ENCODE peak calls at places on chromosomes 13 and 19, in six cellular contexts. One of them, this sample, is unnamed.
A peak's percentile ranks its signal among the peaks of the same experiment; 100 is the strongest.

GRCh38 chr19:42697884-42698283 is 42.4 kb downstream of the PSG3 start:
- DNase-seq in pancreas: no peak
- DNase-seq in AG10803: no peak
- DNase-seq in CD8-positive, alpha-beta T cell: no peak
- DNase-seq in stimulated activated CD4-positive, alpha-beta T cell treated with anti-CD3 and anti-CD28 coated beads, Interleukin-1b, Interleukin-23, amount 100 ng/mL, for 1 hour: no peak
- DNase-seq in mesothelial cell of epicardium: no peak
- DNase-seq in this sample: no peak

GRCh38 chr13:78913656-78914055 is 254.7 kb upstream of the OBI1 start:
- DNase-seq in pancreas: no peak
- DNase-seq in AG10803: no peak
- DNase-seq in CD8-positive, alpha-beta T cell: no peak
- DNase-seq in stimulated activated CD4-positive, alpha-beta T cell treated with anti-CD3 and anti-CD28 coated beads, Interleukin-1b, Interleukin-23, amount 100 ng/mL, for 1 hour: no peak
- DNase-seq in mesothelial cell of epicardium: no peak
- DNase-seq in this sample: no peak

GRCh38 chr13:113814435-113814821 is 49.4 kb downstream of the GAS6 start:
- DNase-seq in pancreas: no peak
- DNase-seq in AG10803: peak; percentile 65
- DNase-seq in CD8-positive, alpha-beta T cell: no peak
- DNase-seq in stimulated activated CD4-positive, alpha-beta T cell treated with anti-CD3 and anti-CD28 coated beads, Interleukin-1b, Interleukin-23, amount 100 ng/mL, for 1 hour: no peak
- DNase-seq in mesothelial cell of epicardium: no peak
- DNase-seq in this sample: no peak

GRCh38 chr13:33405371-33405770 is 119.8 kb upstream of the STARD13 start:
- DNase-seq in pancreas: no peak
- DNase-seq in AG10803: no peak
- DNase-seq in CD8-positive, alpha-beta T cell: no peak
- DNase-seq in stimulated activated CD4-positive, alpha-beta T cell treated with anti-CD3 and anti-CD28 coated beads, Interleukin-1b, Interleukin-23, amount 100 ng/mL, for 1 hour: no peak
- DNase-seq in mesothelial cell of epicardium: no peak
- DNase-seq in this sample: no peak

GRCh38 chr19:44697670-44698034 is 1.3 kb upstream of the CEACAM16 start:
- DNase-seq in pancreas: no peak
- DNase-seq in AG10803: no peak
- DNase-seq in CD8-positive, alpha-beta T cell: no peak
- DNase-seq in stimulated activated CD4-positive, alpha-beta T cell treated with anti-CD3 and anti-CD28 coated beads, Interleukin-1b, Interleukin-23, amount 100 ng/mL, for 1 hour: no peak
- DNase-seq in mesothelial cell of epicardium: no peak
- DNase-seq in this sample: no peak

GRCh38 chr13:25865391-25865790 is 186.4 kb downstream of the SHISA2 start:
- DNase-seq in pancreas: no peak
- DNase-seq in AG10803: no peak
- DNase-seq in CD8-positive, alpha-beta T cell: no peak
- DNase-seq in stimulated activated CD4-positive, alpha-beta T cell treated with anti-CD3 and anti-CD28 coated beads, Interleukin-1b, Interleukin-23, amount 100 ng/mL, for 1 hour: no peak
- DNase-seq in mesothelial cell of epicardium: no peak
- DNase-seq in this sample: no peak

GRCh38 chr19:1317274-1317673 is 31.6 kb downstream of the EFNA2 start:
- DNase-seq in pancreas: no peak
- DNase-seq in AG10803: no peak
- DNase-seq in CD8-positive, alpha-beta T cell: no peak
- DNase-seq in stimulated activated CD4-positive, alpha-beta T cell treated with anti-CD3 and anti-CD28 coated beads, Interleukin-1b, Interleukin-23, amount 100 ng/mL, for 1 hour: no peak
- DNase-seq in mesothelial cell of epicardium: no peak
- DNase-seq in this sample: no peak

GRCh38 chr13:40789275-40790231 is at the start of gene SLC25A15:
- DNase-seq in pancreas: peak; percentile 92
- DNase-seq in AG10803: peak; percentile 81
- DNase-seq in CD8-positive, alpha-beta T cell: peak; percentile 65
- DNase-seq in stimulated activated CD4-positive, alpha-beta T cell treated with anti-CD3 and anti-CD28 coated beads, Interleukin-1b, Interleukin-23, amount 100 ng/mL, for 1 hour: peak; percentile 21
- DNase-seq in mesothelial cell of epicardium: peak; percentile 78
- DNase-seq in this sample: peak; percentile 51

GRCh38 chr13:114132419-114133121 is at the start of gene RASA3:
- DNase-seq in pancreas: peak; percentile 79
- DNase-seq in AG10803: peak; percentile 81
- DNase-seq in CD8-positive, alpha-beta T cell: peak; percentile 55
- DNase-seq in stimulated activated CD4-positive, alpha-beta T cell treated with anti-CD3 and anti-CD28 coated beads, Interleukin-1b, Interleukin-23, amount 100 ng/mL, for 1 hour: peak; percentile 19
- DNase-seq in mesothelial cell of epicardium: peak; percentile 76
- DNase-seq in this sample: peak; percentile 72

GRCh38 chr13:33228645-33229445 is 56.7 kb downstream of the STARD13 start:
- DNase-seq in pancreas: no peak
- DNase-seq in AG10803: peak; percentile 82
- DNase-seq in CD8-positive, alpha-beta T cell: no peak
- DNase-seq in stimulated activated CD4-positive, alpha-beta T cell treated with anti-CD3 and anti-CD28 coated beads, Interleukin-1b, Interleukin-23, amount 100 ng/mL, for 1 hour: no peak
- DNase-seq in mesothelial cell of epicardium: no peak
- DNase-seq in this sample: peak; percentile 60

GRCh38 chr13:93621966-93622365 is 395.4 kb downstream of the GPC6 start:
- DNase-seq in pancreas: no peak
- DNase-seq in AG10803: no peak
- DNase-seq in CD8-positive, alpha-beta T cell: no peak
- DNase-seq in stimulated activated CD4-positive, alpha-beta T cell treated with anti-CD3 and anti-CD28 coated beads, Interleukin-1b, Interleukin-23, amount 100 ng/mL, for 1 hour: no peak
- DNase-seq in mesothelial cell of epicardium: no peak
- DNase-seq in this sample: no peak

GRCh38 chr19:30334841-30335240 is 37.3 kb upstream of the ZNF536 start:
- DNase-seq in pancreas: no peak
- DNase-seq in AG10803: no peak
- DNase-seq in CD8-positive, alpha-beta T cell: no peak
- DNase-seq in stimulated activated CD4-positive, alpha-beta T cell treated with anti-CD3 and anti-CD28 coated beads, Interleukin-1b, Interleukin-23, amount 100 ng/mL, for 1 hour: no peak
- DNase-seq in mesothelial cell of epicardium: no peak
- DNase-seq in this sample: no peak

GRCh38 chr13:112837371-112838037 is 131.5 kb upstream of the MCF2L start:
- DNase-seq in pancreas: no peak
- DNase-seq in AG10803: peak; percentile 65
- DNase-seq in CD8-positive, alpha-beta T cell: no peak
- DNase-seq in stimulated activated CD4-positive, alpha-beta T cell treated with anti-CD3 and anti-CD28 coated beads, Interleukin-1b, Interleukin-23, amount 100 ng/mL, for 1 hour: no peak
- DNase-seq in mesothelial cell of epicardium: no peak
- DNase-seq in this sample: peak; percentile 53

GRCh38 chr19:42068361-42068755 is 1.6 kb downstream of the GRIK5 start:
- DNase-seq in pancreas: no peak
- DNase-seq in AG10803: no peak
- DNase-seq in CD8-positive, alpha-beta T cell: no peak
- DNase-seq in stimulated activated CD4-positive, alpha-beta T cell treated with anti-CD3 and anti-CD28 coated beads, Interleukin-1b, Interleukin-23, amount 100 ng/mL, for 1 hour: no peak
- DNase-seq in mesothelial cell of epicardium: no peak
- DNase-seq in this sample: peak; percentile 39

GRCh38 chr19:15539638-15540037 is 31.3 kb downstream of the CYP4F22 start:
- DNase-seq in pancreas: no peak
- DNase-seq in AG10803: no peak
- DNase-seq in CD8-positive, alpha-beta T cell: no peak
- DNase-seq in stimulated activated CD4-positive, alpha-beta T cell treated with anti-CD3 and anti-CD28 coated beads, Interleukin-1b, Interleukin-23, amount 100 ng/mL, for 1 hour: no peak
- DNase-seq in mesothelial cell of epicardium: no peak
- DNase-seq in this sample: no peak

GRCh38 chr19:50333235-50333736 is 4.1 kb upstream of the KCNC3 start:
- DNase-seq in pancreas: peak; percentile 94
- DNase-seq in AG10803: peak; percentile 78
- DNase-seq in CD8-positive, alpha-beta T cell: peak; percentile 82
- DNase-seq in stimulated activated CD4-positive, alpha-beta T cell treated with anti-CD3 and anti-CD28 coated beads, Interleukin-1b, Interleukin-23, amount 100 ng/mL, for 1 hour: peak; percentile 75
- DNase-seq in mesothelial cell of epicardium: peak; percentile 90
- DNase-seq in this sample: peak; percentile 98

GRCh38 chr13:47190696-47191095 is 293.8 kb upstream of the HTR2A start:
- DNase-seq in pancreas: no peak
- DNase-seq in AG10803: no peak
- DNase-seq in CD8-positive, alpha-beta T cell: no peak
- DNase-seq in stimulated activated CD4-positive, alpha-beta T cell treated with anti-CD3 and anti-CD28 coated beads, Interleukin-1b, Interleukin-23, amount 100 ng/mL, for 1 hour: no peak
- DNase-seq in mesothelial cell of epicardium: no peak
- DNase-seq in this sample: no peak

GRCh38 chr13:114128624-114129522 is 3.5 kb downstream of the RASA3 start:
- DNase-seq in pancreas: peak; percentile 31
- DNase-seq in AG10803: peak; percentile 84
- DNase-seq in CD8-positive, alpha-beta T cell: peak; percentile 86
- DNase-seq in stimulated activated CD4-positive, alpha-beta T cell treated with anti-CD3 and anti-CD28 coated beads, Interleukin-1b, Interleukin-23, amount 100 ng/mL, for 1 hour: peak; percentile 87
- DNase-seq in mesothelial cell of epicardium: no peak
- DNase-seq in this sample: no peak

GRCh38 chr13:46176756-46177155 is 5.2 kb downstream of the LCP1 start:
- DNase-seq in pancreas: no peak
- DNase-seq in AG10803: no peak
- DNase-seq in CD8-positive, alpha-beta T cell: no peak
- DNase-seq in stimulated activated CD4-positive, alpha-beta T cell treated with anti-CD3 and anti-CD28 coated beads, Interleukin-1b, Interleukin-23, amount 100 ng/mL, for 1 hour: no peak
- DNase-seq in mesothelial cell of epicardium: no peak
- DNase-seq in this sample: no peak

GRCh38 chr13:20901668-20902437 is 693 bp downstream of the XPO4 start:
- DNase-seq in pancreas: peak; percentile 38
- DNase-seq in AG10803: peak; percentile 18
- DNase-seq in CD8-positive, alpha-beta T cell: peak; percentile 15
- DNase-seq in stimulated activated CD4-positive, alpha-beta T cell treated with anti-CD3 and anti-CD28 coated beads, Interleukin-1b, Interleukin-23, amount 100 ng/mL, for 1 hour: no peak
- DNase-seq in mesothelial cell of epicardium: no peak
- DNase-seq in this sample: peak; percentile 33

GRCh38 chr19:18896421-18896841 is 473 bp upstream of the CERS1 start:
- DNase-seq in pancreas: no peak
- DNase-seq in AG10803: no peak
- DNase-seq in CD8-positive, alpha-beta T cell: no peak
- DNase-seq in stimulated activated CD4-positive, alpha-beta T cell treated with anti-CD3 and anti-CD28 coated beads, Interleukin-1b, Interleukin-23, amount 100 ng/mL, for 1 hour: no peak
- DNase-seq in mesothelial cell of epicardium: peak; percentile 43
- DNase-seq in this sample: peak; percentile 42

GRCh38 chr19:41263042-41263849 is 926 bp upstream of the HNRNPUL1 start:
- DNase-seq in pancreas: peak; percentile 74
- DNase-seq in AG10803: peak; percentile 81
- DNase-seq in CD8-positive, alpha-beta T cell: peak; percentile 78
- DNase-seq in stimulated activated CD4-positive, alpha-beta T cell treated with anti-CD3 and anti-CD28 coated beads, Interleukin-1b, Interleukin-23, amount 100 ng/mL, for 1 hour: peak; percentile 58
- DNase-seq in mesothelial cell of epicardium: peak; percentile 67
- DNase-seq in this sample: no peak

GRCh38 chr13:26482451-26483197 is 74.9 kb upstream of the WASF3 start:
- DNase-seq in pancreas: peak; percentile 39
- DNase-seq in AG10803: peak; percentile 69
- DNase-seq in CD8-positive, alpha-beta T cell: peak; percentile 53
- DNase-seq in stimulated activated CD4-positive, alpha-beta T cell treated with anti-CD3 and anti-CD28 coated beads, Interleukin-1b, Interleukin-23, amount 100 ng/mL, for 1 hour: no peak
- DNase-seq in mesothelial cell of epicardium: peak; percentile 73
- DNase-seq in this sample: peak; percentile 84

GRCh38 chr13:35856721-35857346 is 274.3 kb downstream of the DCLK1 start:
- DNase-seq in pancreas: no peak
- DNase-seq in AG10803: no peak
- DNase-seq in CD8-positive, alpha-beta T cell: no peak
- DNase-seq in stimulated activated CD4-positive, alpha-beta T cell treated with anti-CD3 and anti-CD28 coated beads, Interleukin-1b, Interleukin-23, amount 100 ng/mL, for 1 hour: no peak
- DNase-seq in mesothelial cell of epicardium: no peak
- DNase-seq in this sample: no peak

GRCh38 chr19:50480281-50481111 is 3.8 kb upstream of the GARIN5A start:
- DNase-seq in pancreas: no peak
- DNase-seq in AG10803: no peak
- DNase-seq in CD8-positive, alpha-beta T cell: no peak
- DNase-seq in stimulated activated CD4-positive, alpha-beta T cell treated with anti-CD3 and anti-CD28 coated beads, Interleukin-1b, Interleukin-23, amount 100 ng/mL, for 1 hour: no peak
- DNase-seq in mesothelial cell of epicardium: no peak
- DNase-seq in this sample: no peak

GRCh38 chr19:32349724-32350475 is 4.5 kb downstream of the ZNF507 start:
- DNase-seq in pancreas: no peak
- DNase-seq in AG10803: no peak
- DNase-seq in CD8-positive, alpha-beta T cell: no peak
- DNase-seq in stimulated activated CD4-positive, alpha-beta T cell treated with anti-CD3 and anti-CD28 coated beads, Interleukin-1b, Interleukin-23, amount 100 ng/mL, for 1 hour: no peak
- DNase-seq in mesothelial cell of epicardium: no peak
- DNase-seq in this sample: no peak

GRCh38 chr13:33245505-33245904 is 40.0 kb downstream of the STARD13 start:
- DNase-seq in pancreas: no peak
- DNase-seq in AG10803: no peak
- DNase-seq in CD8-positive, alpha-beta T cell: no peak
- DNase-seq in stimulated activated CD4-positive, alpha-beta T cell treated with anti-CD3 and anti-CD28 coated beads, Interleukin-1b, Interleukin-23, amount 100 ng/mL, for 1 hour: no peak
- DNase-seq in mesothelial cell of epicardium: no peak
- DNase-seq in this sample: no peak

GRCh38 chr13:51734786-51735185 is 69.2 kb downstream of the DHRS12 start:
- DNase-seq in pancreas: no peak
- DNase-seq in AG10803: peak; percentile 59
- DNase-seq in CD8-positive, alpha-beta T cell: no peak
- DNase-seq in stimulated activated CD4-positive, alpha-beta T cell treated with anti-CD3 and anti-CD28 coated beads, Interleukin-1b, Interleukin-23, amount 100 ng/mL, for 1 hour: no peak
- DNase-seq in mesothelial cell of epicardium: no peak
- DNase-seq in this sample: no peak

GRCh38 chr13:39144941-39145533 is 106.8 kb downstream of the NHLRC3 start:
- DNase-seq in pancreas: peak; percentile 32
- DNase-seq in AG10803: peak; percentile 68
- DNase-seq in CD8-positive, alpha-beta T cell: no peak
- DNase-seq in stimulated activated CD4-positive, alpha-beta T cell treated with anti-CD3 and anti-CD28 coated beads, Interleukin-1b, Interleukin-23, amount 100 ng/mL, for 1 hour: no peak
- DNase-seq in mesothelial cell of epicardium: peak; percentile 49
- DNase-seq in this sample: peak; percentile 46